ENCODE peak calls at places on chromosomes 3 and 15, in four cellular contexts. Z, A, K and O are unnamed samples.
A peak's percentile ranks its signal among the peaks of the same experiment; 100 is the strongest.

GRCh38 chr3:181555681-181556080 is 156.0 kb upstream of the SOX2 start:
- DNase-seq in Z (no peak), A (no peak), K (no peak), O (no peak)

GRCh38 chr3:134955874-134956273 is 160.8 kb downstream of the EPHB1 start:
- DNase-seq in Z (no peak), A (no peak), K (no peak), O (no peak)

GRCh38 chr15:35874260-35874905 is 328.4 kb upstream of the DPH6 start:
- DNase-seq in A (no peak), K (no peak), Z (no peak), O (no peak)

GRCh38 chr15:89633585-89633984 is 21.7 kb downstream of the KIF7 start:
- DNase-seq in A (no peak), K (no peak), Z (no peak), O (no peak)

GRCh38 chr15:39291690-39292089 is 289.2 kb upstream of the THBS1 start:
- DNase-seq in A (no peak), Z (no peak), K (no peak), O (no peak)

GRCh38 chr3:150495563-150496168 is 50.6 kb downstream of the SERP1 start:
- DNase-seq in K (no peak), Z (no peak), A (no peak), O (no peak)

GRCh38 chr3:122598556-122598955 is 21.1 kb downstream of the PARP15 start:
- DNase-seq in Z (no peak), K (no peak), A (no peak), O (no peak)

GRCh38 chr15:25930931-25931330 is 67.8 kb upstream of the ATP10A start:
- DNase-seq in K (no peak), Z (no peak), A (no peak), O (no peak)

GRCh38 chr3:194572131-194572789 is 61.0 kb downstream of the TMEM44 start:
- DNase-seq in K (no peak), Z (no peak), A (peak; percentile 77), O (peak; percentile 54)

GRCh38 chr15:72492733-72493132 is 18.6 kb downstream of the ARIH1 start:
- DNase-seq in A (no peak), Z (no peak), K (no peak), O (no peak)

GRCh38 chr3:127067116-127067910 is 84.4 kb downstream of the PLXNA1 start:
- DNase-seq in A (peak; percentile 52), Z (no peak), K (no peak), O (no peak)

GRCh38 chr3:177894021-177894690 is 642.1 kb upstream of the KCNMB2 start:
- DNase-seq in A (no peak), Z (no peak), K (no peak), O (no peak)

GRCh38 chr3:160224256-160224655 is 966 bp upstream of the C3orf80 start:
- DNase-seq in Z (no peak), K (no peak), A (no peak), O (no peak)

GRCh38 chr15:87671289-87671688 is 585.2 kb downstream of the NTRK3 start:
- DNase-seq in K (no peak), Z (no peak), A (no peak), O (no peak)

GRCh38 chr3:23389686-23390085 is 186.6 kb downstream of the UBE2E2 start:
- DNase-seq in K (no peak), A (no peak), Z (no peak), O (no peak)

GRCh38 chr15:52236015-52236414 is 44.8 kb upstream of the GNB5 start:
- DNase-seq in K (no peak), A (no peak), Z (no peak), O (no peak)

GRCh38 chr3:88133711-88134263 is 16.0 kb upstream of the C3orf38 start:
- DNase-seq in A (no peak), Z (no peak), K (no peak), O (no peak)

GRCh38 chr15:58247803-58248503 is 109.8 kb downstream of the AQP9 start:
- DNase-seq in Z (no peak), K (no peak), A (no peak), O (no peak)

GRCh38 chr15:77021088-77021481 is 26.2 kb downstream of the PSTPIP1 start:
- DNase-seq in K (no peak), A (no peak), Z (no peak), O (no peak)

GRCh38 chr15:77069521-77070121 is 1.3 kb downstream of the TSPAN3 start:
- DNase-seq in Z (peak; percentile 47), K (no peak), A (no peak), O (no peak)

GRCh38 chr3:146884291-146884690 is 279.1 kb upstream of the PLSCR5 start:
- DNase-seq in K (no peak), Z (no peak), A (no peak), O (no peak)

GRCh38 chr3:60917136-60917535 is 334.1 kb downstream of the FHIT start:
- DNase-seq in A (no peak), Z (no peak), K (no peak), O (no peak)

GRCh38 chr3:90010341-90010740 is 902.9 kb downstream of the EPHA3 start:
- DNase-seq in Z (no peak), K (no peak), A (no peak), O (no peak)

GRCh38 chr3:157572559-157573270 is 69.5 kb upstream of the VEPH1 start:
- DNase-seq in K (peak; percentile 23), A (no peak), Z (no peak), O (no peak)

GRCh38 chr15:68042156-68042854 is 11.8 kb upstream of the PIAS1 start:
- DNase-seq in A (no peak), Z (no peak), K (no peak), O (no peak)

GRCh38 chr3:24810881-24811280 is 316.2 kb upstream of the THRB start:
- DNase-seq in A (no peak), Z (no peak), K (no peak), O (no peak)

GRCh38 chr15:56918907-56919707 is 663 bp downstream of the TCF12 start:
- DNase-seq in Z (peak; percentile 55), K (no peak), A (peak; percentile 75), O (no peak)

GRCh38 chr15:77060560-77060959 is 10.3 kb downstream of the TSPAN3 start:
- DNase-seq in Z (no peak), K (no peak), A (no peak), O (no peak)

GRCh38 chr3:76841750-76842149 is 198.1 kb upstream of the ROBO2 start:
- DNase-seq in Z (no peak), K (no peak), A (no peak), O (no peak)

GRCh38 chr15:84949845-84950569 is 31.6 kb upstream of the PDE8A start:
- DNase-seq in Z (no peak), A (peak; percentile 26), K (no peak), O (no peak)

GRCh38 chr15:41961014-41961518 is 11.3 kb downstream of the EHD4 start:
- DNase-seq in A (no peak), K (no peak), Z (no peak), O (no peak)

GRCh38 chr3:4979401-4980228 is at the start of gene BHLHE40:
- DNase-seq in K (no peak), A (no peak), Z (no peak), O (peak; percentile 76)

GRCh38 chr3:174767853-174768382 is 91.2 kb upstream of the NAALADL2 start:
- DNase-seq in A (no peak), K (no peak), Z (no peak), O (no peak)

GRCh38 chr3:170089862-170090600 is 52.2 kb downstream of the GPR160 start:
- DNase-seq in Z (no peak), K (no peak), A (no peak), O (no peak)

GRCh38 chr3:17979911-17980310 is 237.5 kb upstream of the TBC1D5 start:
- DNase-seq in A (no peak), K (no peak), Z (no peak), O (no peak)

GRCh38 chr3:190338717-190339116 is 16.5 kb upstream of the CLDN1 start:
- DNase-seq in A (no peak), Z (no peak), K (no peak), O (no peak)

GRCh38 chr15:59278120-59278519 is 71.5 kb downstream of the LDHAL6B start:
- DNase-seq in Z (no peak), A (no peak), K (no peak), O (no peak)